ENCODE peak calls at places on chromosomes 4 and X, in five cellular contexts. L, X, Q, M and R are unnamed samples.

GRCh38 chrX:49214996-49215526 is 15.1 kb upstream of the SYP start:
- DNase-seq in L (no peak), X (no peak), Q (no peak), M (no peak), R (no peak)

GRCh38 chrX:10597871-10598270 is 22.5 kb downstream of the MID1 start:
- DNase-seq in L (peak; percentile 61), X (no peak), Q (peak; percentile 71), M (peak; percentile 24), R (no peak)

GRCh38 chr4:92303621-92304027 is at the start of gene GRID2:
- DNase-seq in L (no peak), X (no peak), Q (peak; percentile 91), M (peak; percentile 31), R (no peak)

GRCh38 chr4:29756966-29757365 is 963.2 kb upstream of the PCDH7 start:
- DNase-seq in L (no peak), X (no peak), Q (peak; percentile 48), M (no peak), R (no peak)

GRCh38 chr4:41129128-41129754 is 85.1 kb downstream of the APBB2 start:
- DNase-seq in L (no peak), X (no peak), Q (no peak), M (no peak), R (no peak)

GRCh38 chr4:149223659-149224058 is 592.0 kb downstream of the IQCM start:
- DNase-seq in L (peak; percentile 66), X (peak; percentile 24), Q (no peak), M (no peak), R (no peak)

GRCh38 chr4:166989886-166990285 is 244.4 kb downstream of the SPOCK3 start:
- DNase-seq in L (no peak), X (no peak), Q (no peak), M (no peak), R (no peak)

GRCh38 chr4:139889194-139889762 is 223.7 kb downstream of the MGST2 start:
- DNase-seq in L (no peak), X (no peak), Q (no peak), M (no peak), R (no peak)

GRCh38 chrX:98067611-98068010 is 1183.9 kb downstream of the RPA4 start:
- DNase-seq in L (peak; percentile 70), X (peak; percentile 4), Q (no peak), M (no peak), R (no peak)

GRCh38 chr4:157221895-157222763 is 1.6 kb downstream of the GRIA2 start:
- DNase-seq in L (peak; percentile 1), X (no peak), Q (peak; percentile 87), M (no peak), R (no peak)

GRCh38 chrX:74119016-74119910 is 184.7 kb upstream of the ZCCHC13 start:
- DNase-seq in L (peak; percentile 80), X (no peak), Q (no peak), M (peak; percentile 30), R (no peak)

GRCh38 chr4:39706829-39707511 is 9.0 kb downstream of the UBE2K start:
- DNase-seq in L (peak; percentile 80), X (no peak), Q (peak; percentile 76), M (peak; percentile 22), R (no peak)

GRCh38 chr4:159159611-159160010 is 56.7 kb downstream of the RAPGEF2 start:
- DNase-seq in L (no peak), X (no peak), Q (no peak), M (no peak), R (no peak)

GRCh38 chr4:86461849-86462248 is 102.0 kb upstream of the MAPK10 start:
- DNase-seq in L (no peak), X (no peak), Q (no peak), M (no peak), R (no peak)

GRCh38 chr4:119139822-119140252 is 4.2 kb downstream of the MYOZ2 start:
- DNase-seq in L (no peak), X (no peak), Q (no peak), M (no peak), R (no peak)

GRCh38 chrX:18353931-18354368 is 538 bp downstream of the SCML2 start:
- DNase-seq in L (no peak), X (no peak), Q (peak; percentile 73), M (no peak), R (no peak)

GRCh38 chr4:7073526-7074390 is 5.9 kb upstream of the GRPEL1 start:
- DNase-seq in L (peak; percentile 71), X (no peak), Q (peak; percentile 86), M (peak; percentile 69), R (no peak)

GRCh38 chr4:167021545-167022155 is 212.6 kb downstream of the SPOCK3 start:
- DNase-seq in L (peak; percentile 57), X (peak; percentile 24), Q (peak; percentile 89), M (peak; percentile 28), R (peak; percentile 39)

GRCh38 chrX:107710617-107711391 is 64.8 kb downstream of the TSC22D3 start:
- DNase-seq in L (peak; percentile 93), X (peak; percentile 86), Q (peak; percentile 73), M (peak; percentile 81), R (peak; percentile 88)

GRCh38 chr4:165872443-165873297 is at the start of gene TLL1:
- DNase-seq in L (peak; percentile 32), X (no peak), Q (peak; percentile 59), M (no peak), R (no peak)

GRCh38 chr4:182745268-182745667 is 171.9 kb downstream of the DCTD start:
- DNase-seq in L (peak; percentile 24), X (no peak), Q (no peak), M (no peak), R (no peak)

GRCh38 chrX:77276742-77277141 is 170.4 kb upstream of the FGF16 start:
- DNase-seq in L (no peak), X (no peak), Q (no peak), M (no peak), R (no peak)

GRCh38 chr4:79294064-79294463 is 31.8 kb downstream of the NAA11 start:
- DNase-seq in L (no peak), X (no peak), Q (no peak), M (no peak), R (no peak)

GRCh38 chr4:143381171-143382118 is 44.8 kb downstream of the GAB1 start:
- DNase-seq in L (peak; percentile 89), X (peak; percentile 63), Q (no peak), M (peak; percentile 94), R (no peak)

GRCh38 chrX:118350221-118350620 is 4.3 kb downstream of the WDR44 start:
- DNase-seq in L (peak; percentile 32), X (no peak), Q (no peak), M (no peak), R (no peak)

GRCh38 chr4:76752911-76753494 is 144.9 kb downstream of the SOWAHB start:
- DNase-seq in L (peak; percentile 99), X (peak; percentile 94), Q (no peak), M (peak; percentile 92), R (peak; percentile 75)